ENCODE peak calls at places on chromosomes 5 and 9, in five cellular contexts. U, P, C, G and N are unnamed samples. For H3K4me1, the result is how much of the 10 kb centered on the place peaks cover.

GRCh38 chr9:70495514-70495913 is 81.1 kb upstream of the KLF9 start:
- DNase-seq in P (no peak), U (no peak), C (no peak), G (no peak), N (no peak)

GRCh38 chr5:150136290-150136689 is 19.4 kb downstream of the PDGFRB start:
- DNase-seq in P (no peak), C (no peak), G (no peak), U (no peak), N (no peak)

GRCh38 chr5:96687812-96688453 is 25.8 kb downstream of the CAST start:
- DNase-seq in C (no peak), U (no peak), G (peak), P (peak), N (peak)

GRCh38 chr9:89750117-89750551 is 145.3 kb downstream of the GADD45G start:
- DNase-seq in C (no peak), P (no peak), G (no peak), U (no peak), N (no peak)

GRCh38 chr5:122163151-122164069 is 34.1 kb downstream of the ZNF474 start:
- DNase-seq in P (peak), C (peak), G (no peak), U (no peak), N (no peak)

GRCh38 chr9:33044677-33045282 is 19.7 kb downstream of the DNAJA1 start:
- DNase-seq in G (no peak), P (peak), U (no peak), C (peak), N (no peak)

GRCh38 chr9:101254733-101255473 is 129.9 kb downstream of the BAAT start:
- DNase-seq in C (no peak), P (peak), U (no peak), G (no peak), N (no peak)

GRCh38 chr9:108444400-108445358 is 411.1 kb downstream of the ACTL7B start:
- DNase-seq in P (peak), U (no peak), C (no peak), G (no peak), N (no peak)

GRCh38 chr5:111415053-111415452 is 97.3 kb downstream of the STARD4 start:
- DNase-seq in G (no peak), P (no peak), U (no peak), C (no peak), N (no peak)

GRCh38 chr5:122311400-122311887 is 593 bp upstream of the SNCAIP start:
- DNase-seq in P (no peak), U (no peak), C (no peak), G (no peak), N (no peak)

GRCh38 chr5:65819905-65820240 is 97.9 kb downstream of the NLN start:
- DNase-seq in P (no peak), U (no peak), C (no peak), G (no peak), N (no peak)

GRCh38 chr5:180603076-180603591 is 11.8 kb upstream of the SCGB3A1 start:
- DNase-seq in G (no peak), P (no peak), C (no peak), U (no peak), N (no peak)

GRCh38 chr5:151222769-151223446 is 984 bp downstream of the CCDC69 start:
- DNase-seq in C (no peak), G (peak), P (peak), U (peak), N (peak)

GRCh38 chr9:108053555-108054061 is 564.0 kb upstream of the KLF4 start:
- DNase-seq in G (no peak), P (no peak), U (no peak), C (no peak), N (no peak)

GRCh38 chr5:72557147-72557501 is 49.9 kb upstream of the ZNF366 start:
- DNase-seq in C (no peak), G (no peak), P (no peak), U (no peak), N (no peak)

GRCh38 chr9:83138422-83139135 is 75.6 kb upstream of the RASEF start:
- DNase-seq in G (no peak), C (no peak), P (no peak), U (no peak), N (no peak)

GRCh38 chr5:66242050-66242449 is 98.0 kb downstream of the SREK1 start:
- DNase-seq in G (no peak), P (no peak), U (no peak), C (no peak), N (no peak)

GRCh38 chr9:72538926-72539702 is 17.7 kb downstream of the TMC1 start:
- DNase-seq in C (no peak), G (no peak), U (no peak), P (no peak), N (no peak)

GRCh38 chr9:20640331-20641187 is 18.3 kb upstream of the MLLT3 start:
- DNase-seq in G (peak), C (no peak), P (no peak), U (peak), N (peak)

GRCh38 chr5:33230467-33231078 is 210.2 kb upstream of the TARS1 start:
- DNase-seq in U (no peak), P (no peak), G (no peak), C (no peak), N (no peak)

GRCh38 chr5:77210091-77211012 is at the start of gene PDE8B:
- DNase-seq in C (no peak), U (no peak), P (no peak), G (no peak), N (peak)

GRCh38 chr5:109034276-109034675 is 286.6 kb downstream of the FER start:
- DNase-seq in G (no peak), C (no peak), U (no peak), P (no peak), N (no peak)

GRCh38 chr9:18421391-18421790 is 52.6 kb upstream of the ADAMTSL1 start:
- DNase-seq in C (no peak), U (no peak), P (no peak), G (no peak), N (no peak)

GRCh38 chr5:135890867-135891266 is 4.8 kb downstream of the IL9 start:
- DNase-seq in C (no peak), P (no peak), G (no peak), U (no peak), N (no peak)

GRCh38 chr9:121694582-121694981 is 43.1 kb downstream of the DAB2IP start:
- DNase-seq in P (no peak), U (no peak), C (no peak), G (no peak), N (no peak)

GRCh38 chr9:112174223-112174964 is 703 bp downstream of the SUSD1 start:
- DNase-seq in C (no peak), U (peak), P (peak), G (peak), N (peak)

GRCh38 chr9:133842174-133842573 is 104.0 kb upstream of the SARDH start:
- DNase-seq in U (no peak), C (no peak), G (no peak), P (no peak), N (no peak)

GRCh38 chr5:90264930-90265857 is 144.4 kb downstream of the CETN3 start:
- DNase-seq in C (peak), U (peak), G (peak), P (peak), N (peak)

GRCh38 chr5:140563554-140563953 is 844 bp downstream of the APBB3 start:
- DNase-seq in C (no peak), U (no peak), G (peak), P (no peak), N (no peak)

GRCh38 chr5:38921174-38921573 is 75.4 kb downstream of the OSMR start:
- DNase-seq in U (no peak), C (no peak), P (no peak), G (no peak), N (no peak)

GRCh38 chr5:16744164-16744880 is 127.5 kb upstream of the RETREG1 start:
- DNase-seq in U (no peak), C (no peak), G (no peak), P (no peak), N (no peak)

GRCh38 chr5:180358694-180359093 is 5.6 kb upstream of the GFPT2 start:
- DNase-seq in G (no peak), P (no peak), C (no peak), U (no peak), N (no peak)

GRCh38 chr5:174418809-174419522 is 305.4 kb upstream of the MSX2 start:
- DNase-seq in U (no peak), G (no peak), P (peak), C (no peak), N (no peak)

GRCh38 chr9:38160613-38161215 is 91.7 kb upstream of the SHB start:
- DNase-seq in U (peak), P (peak), C (no peak), G (peak), N (peak)

GRCh38 chr9:86324308-86324707 is 29.9 kb downstream of the TUT7 start:
- DNase-seq in C (no peak), U (no peak), P (no peak), G (no peak), N (no peak)

GRCh38 chr5:71882826-71883744 is 164.0 kb downstream of the CARTPT start:
- DNase-seq in U (no peak), G (no peak), P (peak), C (no peak), N (no peak)

GRCh38 chr5:76735762-76736545 is 20.0 kb downstream of the F2R start:
- DNase-seq in C (no peak), U (no peak), G (no peak), P (no peak), N (no peak)

GRCh38 chr9:137725598-137725997 is 106.8 kb downstream of the EHMT1 start:
- DNase-seq in G (no peak), P (no peak), C (no peak), U (no peak), N (no peak)

GRCh38 chr5:72558383-72558782 is 51.2 kb upstream of the ZNF366 start:
- DNase-seq in U (no peak), P (peak), G (no peak), C (no peak), N (no peak)

GRCh38 chr5:179878222-179879002 is 19.8 kb upstream of the MRNIP start:
- DNase-seq in P (no peak), G (no peak), U (no peak), C (no peak), N (no peak)

GRCh38 chr5:132479812-132480441 is 10.6 kb downstream of the IRF1 start:
- DNase-seq in P (no peak), U (no peak), G (peak), C (no peak), N (no peak)
- H3K4me1 ChIP-seq in P (under half), U (half or more), G (under half), C (under half), N (half or more)

GRCh38 chr5:73825219-73825618 is 199.2 kb downstream of the ARHGEF28 start:
- DNase-seq in G (no peak), U (no peak), P (no peak), C (no peak), N (no peak)

GRCh38 chr5:73826761-73827450 is 200.9 kb downstream of the ARHGEF28 start:
- DNase-seq in U (no peak), P (peak), G (no peak), C (no peak), N (no peak)

GRCh38 chr5:73826301-73826700 is 200.3 kb downstream of the ARHGEF28 start:
- DNase-seq in G (no peak), C (no peak), P (no peak), U (no peak), N (no peak)

GRCh38 chr5:73823508-73823925 is 197.5 kb downstream of the ARHGEF28 start:
- DNase-seq in C (no peak), U (no peak), P (peak), G (no peak), N (no peak)

DNA sequence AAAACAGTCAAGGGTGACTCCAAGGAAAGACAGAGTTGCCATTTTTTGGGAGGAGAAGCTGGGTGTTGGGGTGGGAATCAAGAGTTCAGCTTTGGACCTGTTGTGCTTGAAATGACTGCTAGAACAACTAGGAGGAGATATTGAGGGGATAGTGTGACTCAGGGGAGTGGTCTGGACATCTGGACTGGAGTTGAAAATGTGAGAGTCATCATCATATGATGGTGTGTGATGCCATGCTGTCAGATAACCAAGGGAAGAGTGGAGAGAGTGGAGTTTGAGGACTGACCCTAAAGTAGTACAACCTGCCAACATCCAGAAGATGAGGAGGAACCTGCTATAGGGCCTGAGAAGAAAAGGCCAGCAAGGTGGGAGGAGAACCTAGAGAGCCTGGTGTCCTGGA is 199.7 kb downstream of the ARHGEF28 start:
- DNase-seq in U (no peak), C (no peak), G (no peak), P (no peak), N (no peak)
- H3K27ac ChIP-seq in U (no peak), C (no peak), G (no peak), P (no peak), N (no peak)

DNA sequence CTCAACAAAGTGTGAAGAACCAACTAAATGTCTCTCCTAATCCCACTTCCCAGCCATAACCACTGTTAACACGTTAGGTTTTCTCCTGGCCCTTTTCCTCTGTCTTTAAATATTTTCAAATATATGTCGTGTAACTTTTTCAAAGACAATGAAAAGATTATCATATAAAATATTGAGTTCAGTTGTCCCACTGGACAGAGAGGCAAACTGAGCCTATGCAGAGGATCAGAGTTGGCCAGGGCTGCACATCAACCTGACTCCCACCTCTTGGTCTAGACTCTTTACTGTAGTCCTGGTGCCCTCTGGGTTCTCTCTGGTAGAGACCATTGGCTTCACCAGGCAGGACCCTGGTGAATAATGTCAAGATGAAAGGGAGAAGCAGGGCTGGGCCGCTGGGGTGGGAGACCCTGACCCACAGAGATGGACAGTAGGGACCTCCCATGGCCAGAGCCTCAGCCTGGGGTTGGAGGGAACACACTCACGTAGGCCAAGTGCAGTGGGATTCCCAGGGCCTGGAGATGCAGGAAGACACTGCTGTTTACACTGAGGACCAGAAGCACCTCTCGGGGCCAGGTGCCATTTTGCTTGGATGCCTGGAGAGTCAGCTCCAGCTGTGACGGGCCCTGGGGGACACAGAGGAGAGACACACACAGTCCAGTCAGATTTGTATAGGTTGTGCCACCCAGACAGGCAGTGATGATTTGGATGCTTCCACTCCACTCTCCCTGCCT is 25.1 kb downstream of the ENG start:
- DNase-seq in C (no peak), U (no peak), P (no peak), G (no peak), N (no peak)
- H3K4me1 ChIP-seq in C (under half), U (under half), P (under half), G (under half), N (under half)

GRCh38 chr5:157506981-157507780 is 47.2 kb downstream of the NIPAL4 start:
- DNase-seq in P (no peak), G (no peak), U (no peak), C (no peak), N (no peak)
- H3K27ac ChIP-seq in P (no peak), G (no peak), U (no peak), C (no peak), N (no peak)